ENCODE peak calls at places on chromosomes 1 and 21, in four cellular contexts. One of them, this sample, is unnamed.
A peak's percentile ranks its signal among the peaks of the same experiment; 100 is the strongest.

GRCh38 chr21:45535341-45536081 is 6.7 kb downstream of the SLC19A1 start:
- DNase-seq in NAMALWA: no peak
- DNase-seq in small intestine: no peak
- DNase-seq in memory B cell: no peak
- DNase-seq in this sample: no peak

GRCh38 chr1:36626435-36626834 is 143.7 kb upstream of the CSF3R start:
- DNase-seq in NAMALWA: no peak
- DNase-seq in small intestine: no peak
- DNase-seq in memory B cell: no peak
- DNase-seq in this sample: no peak

GRCh38 chr21:40191616-40192015 is 324.4 kb downstream of the PCP4 start:
- DNase-seq in NAMALWA: no peak
- DNase-seq in small intestine: no peak
- DNase-seq in memory B cell: no peak
- DNase-seq in this sample: no peak

GRCh38 chr1:55007626-55008025 is 8.9 kb downstream of the BSND start:
- DNase-seq in NAMALWA: no peak
- DNase-seq in small intestine: no peak
- DNase-seq in memory B cell: no peak
- DNase-seq in this sample: peak; percentile 48

GRCh38 chr1:228270032-228270431 is 62.2 kb downstream of the OBSCN start:
- DNase-seq in NAMALWA: no peak
- DNase-seq in small intestine: no peak
- DNase-seq in memory B cell: no peak
- DNase-seq in this sample: no peak

GRCh38 chr1:68826861-68827260 is 330.0 kb upstream of the DEPDC1 start:
- DNase-seq in NAMALWA: no peak
- DNase-seq in small intestine: no peak
- DNase-seq in memory B cell: no peak
- DNase-seq in this sample: no peak

GRCh38 chr1:208078752-208079151 is 165.4 kb downstream of the PLXNA2 start:
- DNase-seq in NAMALWA: no peak
- DNase-seq in small intestine: no peak
- DNase-seq in memory B cell: no peak
- DNase-seq in this sample: no peak

GRCh38 chr1:151837197-151837596 is 2.4 kb downstream of the C2CD4D start:
- DNase-seq in NAMALWA: no peak
- DNase-seq in small intestine: no peak
- DNase-seq in memory B cell: no peak
- DNase-seq in this sample: no peak

GRCh38 chr1:199064971-199065370 is 426.1 kb downstream of the PTPRC start:
- DNase-seq in NAMALWA: no peak
- DNase-seq in small intestine: no peak
- DNase-seq in memory B cell: no peak
- DNase-seq in this sample: no peak

GRCh38 chr1:64505232-64505943 is 35.5 kb downstream of the CACHD1 start:
- DNase-seq in NAMALWA: no peak
- DNase-seq in small intestine: peak; percentile 69
- DNase-seq in memory B cell: peak; percentile 2
- DNase-seq in this sample: peak; percentile 21

GRCh38 chr1:151398691-151399065 is 695 bp upstream of the PSMB4 start:
- DNase-seq in NAMALWA: peak; percentile 39
- DNase-seq in small intestine: no peak
- DNase-seq in memory B cell: no peak
- DNase-seq in this sample: no peak

GRCh38 chr21:33022489-33022827 is 3.3 kb upstream of the OLIG2 start:
- DNase-seq in NAMALWA: no peak
- DNase-seq in small intestine: no peak
- DNase-seq in memory B cell: no peak
- DNase-seq in this sample: no peak

GRCh38 chr21:29340228-29340627 is 41.5 kb downstream of the BACH1 start:
- DNase-seq in NAMALWA: no peak
- DNase-seq in small intestine: no peak
- DNase-seq in memory B cell: no peak
- DNase-seq in this sample: no peak

GRCh38 chr1:160658162-160658955 is 11.5 kb upstream of the SLAMF1 start:
- DNase-seq in NAMALWA: no peak
- DNase-seq in small intestine: peak; percentile 71
- DNase-seq in memory B cell: no peak
- DNase-seq in this sample: no peak

GRCh38 chr1:228968841-228969606 is 233.7 kb downstream of the RHOU start:
- DNase-seq in NAMALWA: no peak
- DNase-seq in small intestine: no peak
- DNase-seq in memory B cell: no peak
- DNase-seq in this sample: no peak

GRCh38 chr1:113998361-113998760 is 19.1 kb downstream of the OLFML3 start:
- DNase-seq in NAMALWA: no peak
- DNase-seq in small intestine: no peak
- DNase-seq in memory B cell: no peak
- DNase-seq in this sample: no peak

GRCh38 chr1:211326528-211327340 is at the start of gene TRAF5:
- DNase-seq in NAMALWA: peak; percentile 41
- DNase-seq in small intestine: peak; percentile 55
- DNase-seq in memory B cell: peak; percentile 39
- DNase-seq in this sample: peak; percentile 61

GRCh38 chr1:217747156-217747769 is 116.1 kb downstream of the SPATA17 start:
- DNase-seq in NAMALWA: peak; percentile 46
- DNase-seq in small intestine: peak; percentile 26
- DNase-seq in memory B cell: no peak
- DNase-seq in this sample: no peak

GRCh38 chr1:90262286-90262685 is 267.4 kb downstream of the ZNF326 start:
- DNase-seq in NAMALWA: no peak
- DNase-seq in small intestine: no peak
- DNase-seq in memory B cell: no peak
- DNase-seq in this sample: no peak

GRCh38 chr21:16633851-16634521 is 878.9 kb upstream of the CXADR start:
- DNase-seq in NAMALWA: no peak
- DNase-seq in small intestine: no peak
- DNase-seq in memory B cell: no peak
- DNase-seq in this sample: no peak

This sample was measured in 8988T.